ENCODE peak calls at places on chromosomes 7 and 10, in seven cellular contexts. T is GM06990; E is sigmoid colon; J is stimulated activated CD4-positive, alpha-beta T cell treated with anti-CD3 and anti-CD28 coated beads, Interleukin-12 subunit alpha, Interleukin-12 subunit beta, amount 100 ng/mL, for 4 hours; Z is fibroblast of lung; X is hypothalamus; K is naive B cell. Q is an unnamed sample.

GRCh38 chr10:99004738-99005137 is 230.9 kb downstream of the HPSE2 start:
- DNase-seq in J (no peak), X (no peak), Z (no peak), T (no peak), E (no peak), K (no peak), Q (no peak)

GRCh38 chr10:121595321-121595805 is 2.9 kb downstream of the FGFR2 start:
- DNase-seq in E (peak; percentile 48), Z (no peak), T (no peak), X (no peak), J (no peak), K (no peak), Q (no peak)

GRCh38 chr10:20993387-20994170 is 96.5 kb upstream of the NEBL start:
- DNase-seq in T (no peak), K (no peak), J (no peak), E (no peak), Z (peak; percentile 78), X (no peak), Q (no peak)

GRCh38 chr7:36338256-36338655 is 51.4 kb upstream of the ANLN start:
- DNase-seq in X (no peak), T (no peak), J (no peak), E (no peak), Z (no peak), K (no peak), Q (no peak)

GRCh38 chr10:86363184-86363832 is 3.3 kb downstream of the GRID1 start:
- DNase-seq in K (no peak), E (peak; percentile 62), T (no peak), Z (no peak), J (no peak), X (no peak), Q (no peak)

GRCh38 chr10:69869291-69869841 is 67.7 kb downstream of the COL13A1 start:
- DNase-seq in T (no peak), K (no peak), J (no peak), E (no peak), X (no peak), Z (peak; percentile 76), Q (peak; percentile 79)

GRCh38 chr10:36163827-36164226 is 521.7 kb upstream of the FZD8 start:
- DNase-seq in Z (no peak), E (no peak), X (no peak), K (no peak), T (no peak), J (no peak), Q (no peak)

GRCh38 chr10:13372524-13372923 is 24.4 kb upstream of the SEPHS1 start:
- DNase-seq in Z (no peak), X (no peak), J (no peak), E (no peak), K (no peak), T (no peak), Q (no peak)

GRCh38 chr10:121240011-121240410 is 358.2 kb downstream of the FGFR2 start:
- DNase-seq in K (no peak), T (no peak), X (no peak), Z (no peak), J (no peak), E (no peak), Q (peak; percentile 86)

GRCh38 chr7:148556892-148557291 is 33.7 kb upstream of the C7orf33 start:
- DNase-seq in X (no peak), Z (no peak), J (no peak), T (no peak), E (no peak), K (no peak), Q (no peak)

GRCh38 chr7:136057509-136057908 is 80.3 kb upstream of the MTPN start:
- DNase-seq in Z (no peak), T (no peak), X (no peak), E (no peak), J (no peak), K (no peak), Q (no peak)

GRCh38 chr7:94375713-94376112 is 19.0 kb upstream of the COL1A2 start:
- DNase-seq in X (no peak), K (no peak), T (no peak), Z (peak; percentile 99), J (no peak), E (peak; percentile 69), Q (no peak)

GRCh38 chr7:128940494-128941322 is 3.0 kb downstream of the IRF5 start:
- DNase-seq in K (peak; percentile 89), E (peak; percentile 69), T (peak; percentile 90), J (no peak), X (no peak), Z (no peak), Q (peak; percentile 54)

GRCh38 chr7:105352922-105353668 is 35.6 kb downstream of the SRPK2 start:
- DNase-seq in Z (no peak), E (no peak), X (no peak), J (no peak), K (no peak), T (no peak), Q (no peak)

GRCh38 chr7:55639640-55640039 is 67.3 kb upstream of the VOPP1 start:
- DNase-seq in T (no peak), Z (no peak), E (no peak), J (no peak), K (no peak), X (no peak), Q (no peak)

GRCh38 chr10:2048337-2048973 is 311.1 kb upstream of the ADARB2 start:
- DNase-seq in K (no peak), T (no peak), Z (no peak), X (no peak), J (no peak), E (no peak), Q (no peak)

GRCh38 chr10:127877701-127878100 is 15.0 kb downstream of the CLRN3 start:
- DNase-seq in E (no peak), J (no peak), K (no peak), Z (no peak), T (no peak), X (no peak), Q (peak; percentile 5)

GRCh38 chr10:11921800-11922387 is 98.7 kb downstream of the PROSER2 start:
- DNase-seq in X (no peak), J (no peak), Z (peak; percentile 33), T (no peak), K (no peak), E (no peak), Q (no peak)

Q was measured in colonic mucosa.